ENCODE peak calls at places on chromosomes 16 and 17, in five cellular contexts. One of them, this sample, is unnamed.

GRCh38 chr16:88088161-88088581 is 136.9 kb downstream of the BANP start:
- DNase-seq in IMR-90: peak
- DNase-seq in K562: no peak
- DNase-seq in A549: no peak
- DNase-seq in GM12878: no peak
- DNase-seq in this sample: no peak

GRCh38 chr16:87308826-87309225 is 8.4 kb downstream of the C16orf95 start:
- DNase-seq in K562: no peak
- DNase-seq in IMR-90: no peak
- DNase-seq in A549: no peak
- DNase-seq in GM12878: no peak
- DNase-seq in this sample: no peak

GRCh38 chr17:13981881-13982280 is 87.4 kb upstream of the COX10 start:
- DNase-seq in IMR-90: no peak
- DNase-seq in GM12878: no peak
- DNase-seq in K562: no peak
- DNase-seq in A549: no peak
- DNase-seq in this sample: peak

GRCh38 chr16:46996391-46996790 is 22.9 kb upstream of the DNAJA2 start:
- DNase-seq in IMR-90: no peak
- DNase-seq in K562: no peak
- DNase-seq in A549: no peak
- DNase-seq in GM12878: no peak
- DNase-seq in this sample: no peak

GRCh38 chr17:56038136-56038535 is 115.1 kb upstream of the ANKFN1 start:
- DNase-seq in IMR-90: no peak
- DNase-seq in A549: no peak
- DNase-seq in GM12878: no peak
- DNase-seq in K562: no peak
- DNase-seq in this sample: no peak

GRCh38 chr17:37360632-37361031 is 15.2 kb upstream of the C17orf78 start:
- DNase-seq in A549: peak
- DNase-seq in IMR-90: peak
- DNase-seq in GM12878: no peak
- DNase-seq in K562: no peak
- DNase-seq in this sample: no peak

GRCh38 chr16:49081556-49081955 is 200.1 kb downstream of the CBLN1 start:
- DNase-seq in K562: no peak
- DNase-seq in GM12878: no peak
- DNase-seq in A549: no peak
- DNase-seq in IMR-90: no peak
- DNase-seq in this sample: no peak

GRCh38 chr17:81342062-81342699 is 47.1 kb upstream of the SLC38A10 start:
- DNase-seq in GM12878: no peak
- DNase-seq in IMR-90: no peak
- DNase-seq in K562: no peak
- DNase-seq in A549: no peak
- DNase-seq in this sample: no peak

GRCh38 chr17:50114849-50115357 is 15.1 kb downstream of the SAMD14 start:
- DNase-seq in GM12878: no peak
- DNase-seq in A549: peak
- DNase-seq in K562: peak
- DNase-seq in IMR-90: peak
- DNase-seq in this sample: peak

GRCh38 chr16:27315333-27316037 is 1.7 kb downstream of the IL4R start:
- DNase-seq in A549: peak
- DNase-seq in IMR-90: peak
- DNase-seq in GM12878: no peak
- DNase-seq in K562: no peak
- DNase-seq in this sample: no peak

GRCh38 chr16:54286330-54287017 is at the start of gene IRX3:
- DNase-seq in K562: no peak
- DNase-seq in IMR-90: peak
- DNase-seq in GM12878: no peak
- DNase-seq in A549: peak
- DNase-seq in this sample: peak

GRCh38 chr17:49576121-49576905 is 642 bp downstream of the NXPH3 start:
- DNase-seq in IMR-90: peak
- DNase-seq in GM12878: no peak
- DNase-seq in K562: peak
- DNase-seq in A549: no peak
- DNase-seq in this sample: peak

GRCh38 chr16:85205747-85206471 is 93.6 kb upstream of the CIBAR2 start:
- DNase-seq in K562: peak
- DNase-seq in A549: no peak
- DNase-seq in IMR-90: peak
- DNase-seq in GM12878: no peak
- DNase-seq in this sample: peak

GRCh38 chr16:19713697-19714096 is 4.3 kb downstream of the KNOP1 start:
- DNase-seq in A549: no peak
- DNase-seq in GM12878: no peak
- DNase-seq in IMR-90: no peak
- DNase-seq in K562: no peak
- DNase-seq in this sample: no peak

GRCh38 chr17:57724038-57724728 is 20.9 kb downstream of the CCDC182 start:
- DNase-seq in GM12878: peak
- DNase-seq in IMR-90: no peak
- DNase-seq in A549: no peak
- DNase-seq in K562: no peak
- DNase-seq in this sample: no peak

GRCh38 chr16:19377864-19378263 is 39.8 kb upstream of the TMC5 start:
- DNase-seq in IMR-90: no peak
- DNase-seq in A549: no peak
- DNase-seq in GM12878: no peak
- DNase-seq in K562: peak
- DNase-seq in this sample: no peak

GRCh38 chr17:31672161-31672819 is 186.8 kb downstream of the COPRS start:
- DNase-seq in A549: no peak
- DNase-seq in K562: no peak
- DNase-seq in IMR-90: no peak
- DNase-seq in GM12878: no peak
- DNase-seq in this sample: no peak

GRCh38 chr17:67854378-67854777 is 29.1 kb downstream of the BPTF start:
- DNase-seq in GM12878: no peak
- DNase-seq in A549: no peak
- DNase-seq in IMR-90: no peak
- DNase-seq in K562: no peak
- DNase-seq in this sample: no peak

GRCh38 chr17:67850991-67851631 is 25.8 kb downstream of the BPTF start:
- DNase-seq in K562: no peak
- DNase-seq in A549: no peak
- DNase-seq in IMR-90: no peak
- DNase-seq in GM12878: no peak
- DNase-seq in this sample: no peak

GRCh38 chr17:67855504-67856324 is 30.4 kb downstream of the BPTF start:
- DNase-seq in A549: no peak
- DNase-seq in GM12878: no peak
- DNase-seq in K562: no peak
- DNase-seq in IMR-90: no peak
- DNase-seq in this sample: no peak

DNA sequence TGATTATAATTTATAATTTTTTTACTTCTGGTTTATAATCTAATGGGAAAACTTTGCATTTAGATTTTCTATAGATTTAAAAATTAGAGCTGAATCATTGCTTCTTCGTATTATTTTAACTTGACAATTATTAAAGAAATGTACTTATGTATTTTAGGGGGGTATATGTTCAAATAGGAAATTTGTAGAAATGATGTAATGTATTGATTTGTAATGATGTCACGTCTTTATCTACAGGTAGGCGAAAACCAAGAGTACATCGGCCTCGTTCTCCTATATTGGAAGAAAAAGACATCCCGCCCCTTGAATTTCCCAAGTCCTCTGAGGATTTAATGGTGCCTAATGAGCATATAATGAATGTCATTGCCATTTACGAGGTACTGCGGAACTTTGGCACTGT is 28.4 kb downstream of the BPTF start:
- DNase-seq in A549: no peak
- DNase-seq in GM12878: no peak
- DNase-seq in K562: no peak
- DNase-seq in IMR-90: no peak
- DNase-seq in this sample: no peak
- TF ChIP-seq RCOR1 in A549: no peak
- TF ChIP-seq RCOR1 in GM12878: no peak
- TF ChIP-seq RCOR1 in K562: no peak
- TF ChIP-seq RCOR1 in IMR-90: no peak
- TF ChIP-seq RCOR1 in this sample: no peak

GRCh38 chr17:4944163-4944553 is 4.1 kb downstream of the RNF167 start:
- DNase-seq in GM12878: no peak
- DNase-seq in K562: no peak
- DNase-seq in IMR-90: no peak
- DNase-seq in A549: no peak
- DNase-seq in this sample: no peak
- TF ChIP-seq RCOR1 in GM12878: no peak
- TF ChIP-seq RCOR1 in K562: no peak
- TF ChIP-seq RCOR1 in IMR-90: no peak
- TF ChIP-seq RCOR1 in A549: no peak
- TF ChIP-seq RCOR1 in this sample: no peak

GRCh38 chr17:12927541-12928425 is 90.0 kb downstream of the ELAC2 start:
- DNase-seq in IMR-90: no peak
- DNase-seq in K562: no peak
- DNase-seq in GM12878: no peak
- DNase-seq in A549: no peak
- DNase-seq in this sample: no peak
- TF ChIP-seq RCOR1 in IMR-90: no peak
- TF ChIP-seq RCOR1 in K562: no peak
- TF ChIP-seq RCOR1 in GM12878: no peak
- TF ChIP-seq RCOR1 in A549: no peak
- TF ChIP-seq RCOR1 in this sample: no peak

DNA sequence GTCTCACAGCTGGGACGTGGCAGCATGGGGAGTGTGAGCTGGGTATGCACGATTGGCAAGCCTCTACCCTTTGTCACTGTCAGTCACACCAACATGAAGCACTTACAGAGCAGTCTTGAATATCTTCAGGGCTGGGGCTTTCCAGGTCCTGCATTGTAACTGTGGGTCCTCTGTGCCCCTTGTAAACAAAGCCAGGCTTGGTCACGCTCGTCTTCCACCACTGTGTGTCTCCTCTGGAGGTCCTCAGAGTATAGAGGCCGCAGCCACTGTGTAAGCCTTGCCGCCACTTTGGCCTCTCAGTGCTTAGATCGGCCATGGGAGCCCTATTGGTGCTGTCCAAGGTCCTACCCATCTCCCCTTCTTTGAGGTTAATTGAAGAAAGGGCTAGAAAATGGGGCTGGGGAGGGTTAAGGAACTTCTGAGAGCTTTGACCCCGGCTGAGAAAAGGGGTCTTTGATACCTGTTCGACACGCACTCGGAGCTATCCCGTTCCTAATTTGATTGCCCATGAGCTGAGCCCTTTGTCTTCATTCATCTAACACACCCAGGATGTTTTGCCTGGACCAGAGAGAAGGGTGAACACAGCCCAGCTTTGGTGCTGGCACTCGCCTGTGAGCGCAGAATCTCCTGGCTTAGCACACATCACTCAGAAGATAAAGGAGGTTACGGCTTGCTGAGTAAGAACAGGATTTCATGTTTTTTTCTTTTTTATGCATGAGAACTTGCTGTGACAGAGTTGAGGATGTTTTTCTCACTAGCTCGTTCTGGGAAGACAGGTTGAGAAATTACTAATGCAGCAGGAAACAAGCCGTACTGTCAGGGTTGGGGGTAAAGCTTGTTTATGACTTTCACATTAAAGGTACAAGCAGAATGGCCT is 267.9 kb downstream of the CPPED1 start:
- DNase-seq in K562: peak
- DNase-seq in IMR-90: no peak
- DNase-seq in A549: no peak
- DNase-seq in GM12878: peak
- DNase-seq in this sample: no peak
- TF ChIP-seq RCOR1 in K562: no peak
- TF ChIP-seq RCOR1 in IMR-90: no peak
- TF ChIP-seq RCOR1 in A549: no peak
- TF ChIP-seq RCOR1 in GM12878: peak
- TF ChIP-seq RCOR1 in this sample: no peak

GRCh38 chr17:17403899-17404576 is 72.8 kb upstream of the MED9 start:
- DNase-seq in A549: no peak
- DNase-seq in K562: no peak
- DNase-seq in IMR-90: no peak
- DNase-seq in GM12878: no peak
- DNase-seq in this sample: peak
- TF ChIP-seq RCOR1 in A549: no peak
- TF ChIP-seq RCOR1 in K562: no peak
- TF ChIP-seq RCOR1 in IMR-90: no peak
- TF ChIP-seq RCOR1 in GM12878: no peak
- TF ChIP-seq RCOR1 in this sample: no peak

GRCh38 chr16:67055712-67056487 is 27.0 kb downstream of the CBFB start:
- DNase-seq in GM12878: no peak
- DNase-seq in IMR-90: peak
- DNase-seq in A549: peak
- DNase-seq in K562: peak
- DNase-seq in this sample: peak
- TF ChIP-seq RCOR1 in GM12878: no peak
- TF ChIP-seq RCOR1 in IMR-90: no peak
- TF ChIP-seq RCOR1 in A549: no peak
- TF ChIP-seq RCOR1 in K562: no peak
- TF ChIP-seq RCOR1 in this sample: no peak

GRCh38 chr17:18201108-18201507 is 17.5 kb downstream of the ALKBH5 start:
- DNase-seq in GM12878: no peak
- DNase-seq in K562: no peak
- DNase-seq in A549: no peak
- DNase-seq in IMR-90: no peak
- DNase-seq in this sample: no peak

GRCh38 chr17:18198530-18198929 is 14.9 kb downstream of the ALKBH5 start:
- DNase-seq in K562: no peak
- DNase-seq in IMR-90: no peak
- DNase-seq in A549: no peak
- DNase-seq in GM12878: no peak
- DNase-seq in this sample: no peak

GRCh38 chr17:18206962-18207361 is 18.5 kb upstream of the LLGL1 start:
- DNase-seq in IMR-90: no peak
- DNase-seq in K562: no peak
- DNase-seq in A549: no peak
- DNase-seq in GM12878: no peak
- DNase-seq in this sample: no peak

GRCh38 chr17:18205861-18206260 is 19.6 kb upstream of the LLGL1 start:
- DNase-seq in IMR-90: no peak
- DNase-seq in GM12878: no peak
- DNase-seq in A549: no peak
- DNase-seq in K562: no peak
- DNase-seq in this sample: no peak

DNA sequence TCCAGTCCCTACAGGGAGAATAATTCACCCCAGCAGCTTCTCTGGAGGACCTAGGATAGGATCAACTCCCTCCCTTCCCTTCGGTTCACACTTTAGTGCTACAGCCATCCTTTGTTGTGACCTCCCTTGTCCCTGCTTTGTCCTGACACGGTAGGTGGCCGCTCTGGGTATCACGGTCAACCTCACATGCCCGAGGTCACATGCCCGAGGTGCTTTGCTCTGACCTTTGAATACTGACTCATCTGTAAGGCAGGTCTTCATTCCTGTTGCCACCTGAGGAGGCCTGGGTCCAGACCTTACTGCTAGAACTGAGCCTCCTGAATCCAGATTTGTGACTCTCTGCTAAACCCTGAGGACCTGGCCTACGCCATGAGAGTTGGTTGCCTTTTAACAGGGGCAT is 19.7 kb downstream of the ALKBH5 start:
- DNase-seq in GM12878: no peak
- DNase-seq in IMR-90: no peak
- DNase-seq in K562: no peak
- DNase-seq in A549: no peak
- DNase-seq in this sample: no peak
- TF ChIP-seq RCOR1 in GM12878: no peak
- TF ChIP-seq RCOR1 in IMR-90: no peak
- TF ChIP-seq RCOR1 in K562: no peak
- TF ChIP-seq RCOR1 in A549: no peak
- TF ChIP-seq RCOR1 in this sample: no peak

This sample was measured in SK-N-SH.